ENCODE peak calls at places on chromosome 18, in eight cellular contexts. Y, P, B, L, R, S, M and C are unnamed samples.

GRCh38 chr18:78528437-78529228 is 451.0 kb upstream of the SALL3 start:
- DNase-seq in L (no peak), R (no peak), S (no peak), P (no peak), Y (no peak), M (no peak), B (no peak), C (no peak)

GRCh38 chr18:64409511-64409910 is 260.6 kb upstream of the LINC00305 start:
- DNase-seq in P (no peak), B (no peak), Y (peak), R (no peak), M (no peak), L (no peak), S (no peak), C (no peak)

GRCh38 chr18:45107425-45107824 is 426.7 kb downstream of the SETBP1 start:
- DNase-seq in M (no peak), P (peak), R (no peak), L (no peak), B (no peak), Y (peak), S (peak), C (no peak)

GRCh38 chr18:41853280-41853679 is 101.8 kb upstream of the PIK3C3 start:
- DNase-seq in M (no peak), Y (no peak), R (no peak), S (no peak), P (no peak), B (no peak), L (no peak), C (no peak)

GRCh38 chr18:35182151-35182550 is 58.7 kb upstream of the ZNF397 start:
- DNase-seq in R (no peak), S (no peak), B (no peak), M (no peak), P (peak), L (no peak), Y (no peak), C (no peak)

GRCh38 chr18:7921938-7922587 is 354.9 kb downstream of the PTPRM start:
- DNase-seq in M (no peak), R (no peak), P (peak), Y (peak), S (peak), B (no peak), L (no peak), C (no peak)

GRCh38 chr18:26792661-26793060 is 72.8 kb downstream of the AQP4 start:
- DNase-seq in L (no peak), B (no peak), P (no peak), M (no peak), Y (peak), R (no peak), S (no peak), C (no peak)

GRCh38 chr18:74425876-74426275 is 31.2 kb downstream of the DIPK1C start:
- DNase-seq in B (no peak), S (no peak), P (no peak), Y (no peak), R (no peak), L (no peak), M (no peak), C (no peak)

GRCh38 chr18:76847926-76848325 is 25.6 kb downstream of the ZNF236 start:
- DNase-seq in R (no peak), S (no peak), L (peak), P (no peak), Y (no peak), M (no peak), B (no peak), C (no peak)

GRCh38 chr18:2036136-2036535 is 535.2 kb downstream of the METTL4 start:
- DNase-seq in S (no peak), R (no peak), M (no peak), Y (no peak), P (no peak), L (no peak), B (no peak), C (no peak)

GRCh38 chr18:3538954-3539617 is 89.1 kb downstream of the TGIF1 start:
- DNase-seq in S (no peak), L (no peak), Y (no peak), R (no peak), M (no peak), B (no peak), P (no peak), C (no peak)

GRCh38 chr18:32255570-32255969 is 65.7 kb downstream of the MEP1B start:
- DNase-seq in M (no peak), S (no peak), Y (no peak), B (no peak), P (no peak), L (no peak), R (no peak), C (no peak)

GRCh38 chr18:67549946-67550345 is 33.4 kb upstream of the DSEL start:
- DNase-seq in Y (no peak), L (no peak), S (peak), M (no peak), P (no peak), B (no peak), R (no peak), C (no peak)

GRCh38 chr18:35142270-35142605 is 98.6 kb upstream of the ZNF397 start:
- DNase-seq in B (no peak), S (no peak), P (no peak), L (no peak), Y (no peak), R (no peak), M (no peak), C (no peak)

GRCh38 chr18:51066273-51066672 is 36.3 kb downstream of the SMAD4 start:
- DNase-seq in R (no peak), L (no peak), M (no peak), P (no peak), Y (peak), S (no peak), B (no peak), C (no peak)

GRCh38 chr18:50009772-50010171 is 185.2 kb downstream of the MYO5B start:
- DNase-seq in P (peak), B (no peak), R (no peak), L (peak), Y (peak), S (peak), M (no peak), C (peak)

GRCh38 chr18:7844418-7844817 is 277.3 kb downstream of the PTPRM start:
- DNase-seq in R (no peak), Y (no peak), L (no peak), B (no peak), S (no peak), P (no peak), M (no peak), C (no peak)

GRCh38 chr18:22488554-22488953 is 70.8 kb upstream of the CTAGE1 start:
- DNase-seq in L (no peak), R (no peak), M (no peak), B (peak), P (no peak), S (no peak), Y (peak), C (no peak)

GRCh38 chr18:69102959-69103358 is 297.7 kb upstream of the DOK6 start:
- DNase-seq in L (no peak), Y (peak), M (no peak), R (no peak), P (peak), B (no peak), S (peak), C (no peak)